ENCODE peak calls at places on chromosomes 1 and 21, in nine cellular contexts. B is HTR-8/SVneo, Y is nephron progenitor cell, W is heart left ventricle, S is pancreas, M is dorsolateral prefrontal cortex, N is astrocyte of the spinal cord, X is anterior cingulate cortex, D is GM06990. Z is an unnamed sample.
A peak's percentile ranks its signal among the peaks of the same experiment; 100 is the strongest.

GRCh38 chr1:232622981-232623380 is 7.0 kb downstream of the SIPA1L2 start:
- DNase-seq in M (no peak), N (peak; percentile 47), D (no peak), W (no peak), B (no peak), Y (no peak), S (no peak), X (no peak), Z (no peak)

GRCh38 chr1:17194133-17194475 is 10.8 kb upstream of the PADI1 start:
- DNase-seq in N (no peak), S (no peak), D (no peak), Y (no peak), M (peak; percentile 17), X (no peak), B (no peak), W (no peak), Z (no peak)

GRCh38 chr1:40789675-40790430 is 6.3 kb downstream of the KCNQ4 start:
- DNase-seq in N (no peak), Y (no peak), S (no peak), X (no peak), W (no peak), B (no peak), D (no peak), M (no peak), Z (no peak)

GRCh38 chr1:147111381-147112130 is 60.7 kb downstream of the PRKAB2 start:
- DNase-seq in X (no peak), M (no peak), S (no peak), D (no peak), N (no peak), W (no peak), Y (no peak), B (no peak), Z (no peak)

GRCh38 chr1:60942896-60943633 is 139.3 kb upstream of the NFIA start:
- DNase-seq in N (no peak), D (no peak), B (no peak), S (no peak), M (no peak), X (no peak), W (no peak), Y (no peak), Z (no peak)

GRCh38 chr1:4371849-4372248 is 282.6 kb upstream of the AJAP1 start:
- DNase-seq in N (no peak), W (no peak), S (no peak), D (no peak), M (no peak), X (no peak), Y (no peak), B (no peak), Z (no peak)

GRCh38 chr21:41839387-41840000 is 39.6 kb downstream of the PRDM15 start:
- DNase-seq in M (no peak), D (no peak), X (no peak), Y (no peak), N (no peak), W (no peak), S (no peak), B (no peak), Z (no peak)

GRCh38 chr1:108841703-108842102 is 15.2 kb downstream of the AKNAD1 start:
- DNase-seq in S (no peak), D (no peak), Y (no peak), B (no peak), W (no peak), X (no peak), M (no peak), N (no peak), Z (no peak)

GRCh38 chr1:44624268-44624901 is 49.9 kb downstream of the TMEM53 start:
- DNase-seq in W (no peak), B (no peak), Y (no peak), S (no peak), N (no peak), D (no peak), X (no peak), M (no peak), Z (no peak)

GRCh38 chr1:91764471-91765115 is 121.4 kb downstream of the TGFBR3 start:
- DNase-seq in M (no peak), X (no peak), S (no peak), Y (peak; percentile 40), N (no peak), B (no peak), D (no peak), W (no peak), Z (peak; percentile 15)

GRCh38 chr1:241115784-241116183 is 241.2 kb downstream of the RGS7 start:
- DNase-seq in D (no peak), N (no peak), X (no peak), Y (no peak), W (no peak), B (no peak), S (no peak), M (no peak), Z (no peak)

GRCh38 chr1:11537854-11538591 is 59.1 kb downstream of the DISP3 start:
- DNase-seq in W (no peak), X (no peak), M (no peak), D (no peak), S (no peak), B (no peak), N (no peak), Y (no peak), Z (no peak)

GRCh38 chr1:11109361-11109760 is 9.7 kb upstream of the EXOSC10 start:
- DNase-seq in S (no peak), X (no peak), D (no peak), B (no peak), N (no peak), M (no peak), W (no peak), Y (no peak), Z (no peak)

GRCh38 chr1:226436855-226437491 is 29.1 kb upstream of the PARP1 start:
- DNase-seq in M (no peak), B (no peak), Y (no peak), N (no peak), S (no peak), X (no peak), D (no peak), W (no peak), Z (no peak)

GRCh38 chr1:25051504-25051903 is 121.4 kb upstream of the RUNX3 start:
- DNase-seq in M (no peak), S (no peak), B (no peak), N (no peak), W (no peak), X (no peak), D (no peak), Y (no peak), Z (no peak)

GRCh38 chr1:21508580-21509350 is 458 bp upstream of the ALPL start:
- DNase-seq in N (no peak), D (peak; percentile 37), Y (peak; percentile 96), S (peak; percentile 49), W (peak; percentile 85), X (no peak), M (no peak), B (peak; percentile 70), Z (peak; percentile 89)

GRCh38 chr1:29083318-29084195 is 40.1 kb downstream of the TMEM200B start:
- DNase-seq in B (no peak), M (no peak), D (no peak), X (no peak), W (no peak), N (no peak), Y (no peak), S (no peak), Z (no peak)

Z was measured in endothelial cell.